ENCODE peak calls at places on chromosomes 7 and 10, in ten cellular contexts. H, Z, X, G, R, A, E, M, P and I are unnamed samples.

GRCh38 chr7:66542049-66542448 is 86.6 kb upstream of the KCTD7 start:
- DNase-seq in H (no peak), Z (no peak), X (peak; percentile 24), G (no peak), R (no peak), A (peak; percentile 7), E (no peak), M (no peak), P (no peak), I (no peak)

GRCh38 chr7:111076205-111076604 is 14.7 kb upstream of the LRRN3 start:
- DNase-seq in H (no peak), Z (peak; percentile 21), X (no peak), G (no peak), R (no peak), A (no peak), E (no peak), M (no peak), P (no peak), I (no peak)

GRCh38 chr7:30799206-30799975 is 28.2 kb downstream of the MINDY4 start:
- DNase-seq in H (peak; percentile 39), Z (peak; percentile 88), X (peak; percentile 78), G (peak; percentile 71), R (no peak), A (no peak), E (no peak), M (no peak), P (no peak), I (no peak)

GRCh38 chr7:12389089-12389700 is 14.5 kb downstream of the VWDE start:
- DNase-seq in H (no peak), Z (peak; percentile 83), X (no peak), G (peak; percentile 74), R (peak; percentile 32), A (no peak), E (peak; percentile 37), M (peak; percentile 65), P (peak; percentile 63), I (peak; percentile 75)

GRCh38 chr7:157189405-157189804 is 50.7 kb downstream of the UBE3C start:
- DNase-seq in H (no peak), Z (no peak), X (no peak), G (no peak), R (no peak), A (no peak), E (no peak), M (no peak), P (peak; percentile 54), I (peak; percentile 30)

GRCh38 chr10:67735430-67735829 is 39.4 kb upstream of the CTNNA3 start:
- DNase-seq in H (no peak), Z (no peak), X (no peak), G (no peak), R (no peak), A (no peak), E (no peak), M (no peak), P (no peak), I (no peak)

GRCh38 chr7:79979437-79979836 is 155.2 kb upstream of the GNAI1 start:
- DNase-seq in H (no peak), Z (peak; percentile 74), X (no peak), G (no peak), R (no peak), A (no peak), E (no peak), M (no peak), P (no peak), I (no peak)

GRCh38 chr7:92698237-92698841 is 108.1 kb upstream of the FAM133B start:
- DNase-seq in H (peak; percentile 33), Z (peak; percentile 83), X (no peak), G (peak; percentile 48), R (peak; percentile 62), A (no peak), E (peak; percentile 65), M (peak; percentile 12), P (no peak), I (no peak)

DNA sequence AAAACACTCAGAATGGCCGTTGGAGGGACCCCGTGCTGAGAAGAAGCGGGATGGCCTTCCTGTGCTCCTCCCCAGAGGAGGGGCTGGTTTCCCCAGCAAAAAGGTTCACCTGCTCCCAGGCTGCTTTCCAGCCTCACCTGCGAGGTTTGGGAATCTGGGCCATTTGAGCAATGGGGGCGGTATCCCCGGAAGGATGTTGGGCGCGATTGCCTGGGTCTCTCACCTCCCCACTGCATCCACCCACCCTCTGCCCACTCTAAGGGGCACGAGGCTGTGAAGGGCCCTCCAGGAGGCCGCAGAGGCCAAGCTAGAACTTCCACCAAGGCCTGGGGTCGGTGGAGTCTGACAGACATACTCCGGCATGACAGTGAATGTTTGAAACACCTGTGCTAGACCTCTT is 147.6 kb downstream of the PAXIP1 start:
- DNase-seq in H (no peak), Z (no peak), X (no peak), G (no peak), R (no peak), A (no peak), E (no peak), M (no peak), P (no peak), I (no peak)
- H3K9me3 ChIP-seq in H (peaks cover 7% of the 10 kb centered on the region), Z (no peaks in the 10 kb centered on the region), X (no peaks in the 10 kb centered on the region), G (no peaks in the 10 kb centered on the region), R (no peaks in the 10 kb centered on the region), A (no peaks in the 10 kb centered on the region), E (no peaks in the 10 kb centered on the region), M (peaks cover 1% of the 10 kb centered on the region), P (no peaks in the 10 kb centered on the region), I (peaks cover 29% of the 10 kb centered on the region)

GRCh38 chr7:24299192-24299591 is 15.2 kb downstream of the NPY start:
- DNase-seq in H (no peak), Z (no peak), X (no peak), G (peak; percentile 52), R (no peak), A (no peak), E (no peak), M (no peak), P (no peak), I (no peak)
- H3K9me3 ChIP-seq in H (peaks cover 10% of the 10 kb centered on the region), Z (peaks cover 6% of the 10 kb centered on the region), X (no peaks in the 10 kb centered on the region), G (no peaks in the 10 kb centered on the region), R (no peaks in the 10 kb centered on the region), A (no peaks in the 10 kb centered on the region), E (no peaks in the 10 kb centered on the region), M (no peaks in the 10 kb centered on the region), P (no peaks in the 10 kb centered on the region), I (no peaks in the 10 kb centered on the region)

DNA sequence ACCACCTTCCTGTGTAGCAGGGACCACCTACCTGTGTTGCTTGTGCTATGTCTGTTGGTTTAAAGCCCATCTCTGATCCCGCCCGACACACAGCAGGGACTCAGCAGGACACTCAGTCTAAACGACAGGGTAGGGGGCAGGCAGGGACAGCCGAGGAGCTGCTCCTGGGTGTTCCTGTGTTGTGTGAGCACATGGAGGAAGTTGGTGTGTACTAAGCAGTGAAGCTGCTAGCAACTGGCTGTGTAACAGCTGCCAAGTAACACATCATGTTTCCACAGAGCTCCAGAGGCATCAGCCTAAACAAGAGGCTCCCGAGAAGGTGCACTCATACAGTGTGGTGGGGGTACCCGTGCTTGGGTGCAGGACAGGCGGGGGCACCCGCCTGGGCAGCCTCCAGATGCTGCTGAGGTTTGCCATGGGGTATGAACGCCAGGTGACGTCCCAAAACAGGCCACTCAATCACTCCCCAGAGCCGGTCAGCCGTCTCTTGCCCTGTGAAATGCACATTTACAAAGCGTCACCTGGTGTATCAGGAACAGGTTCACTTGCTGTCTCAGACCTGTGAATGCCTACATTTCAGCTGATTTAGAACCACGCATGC is 59.6 kb downstream of the PTPRN2 start:
- DNase-seq in H (no peak), Z (no peak), X (peak; percentile 15), G (no peak), R (no peak), A (no peak), E (no peak), M (no peak), P (no peak), I (no peak)
- H3K9me3 ChIP-seq in H (no peaks in the 10 kb centered on the region), Z (no peaks in the 10 kb centered on the region), X (no peaks in the 10 kb centered on the region), G (peaks cover 2% of the 10 kb centered on the region), R (no peaks in the 10 kb centered on the region), A (no peaks in the 10 kb centered on the region), E (no peaks in the 10 kb centered on the region), M (peaks cover 1% of the 10 kb centered on the region), P (no peaks in the 10 kb centered on the region), I (peaks cover 6% of the 10 kb centered on the region)

GRCh38 chr7:7131273-7131672 is 51.1 kb upstream of the C1GALT1 start:
- DNase-seq in H (no peak), Z (peak; percentile 25), X (no peak), G (no peak), R (no peak), A (no peak), E (no peak), M (no peak), P (peak; percentile 46), I (peak; percentile 11)

GRCh38 chr7:7136857-7137309 is 45.5 kb upstream of the C1GALT1 start:
- DNase-seq in H (no peak), Z (no peak), X (no peak), G (no peak), R (no peak), A (no peak), E (no peak), M (no peak), P (no peak), I (no peak)

GRCh38 chr7:7136423-7136822 is 45.9 kb upstream of the C1GALT1 start:
- DNase-seq in H (no peak), Z (peak; percentile 39), X (no peak), G (no peak), R (no peak), A (no peak), E (no peak), M (no peak), P (no peak), I (no peak)

GRCh38 chr7:7134036-7134435 is 48.3 kb upstream of the C1GALT1 start:
- DNase-seq in H (no peak), Z (no peak), X (no peak), G (no peak), R (no peak), A (no peak), E (no peak), M (no peak), P (no peak), I (no peak)

DNA sequence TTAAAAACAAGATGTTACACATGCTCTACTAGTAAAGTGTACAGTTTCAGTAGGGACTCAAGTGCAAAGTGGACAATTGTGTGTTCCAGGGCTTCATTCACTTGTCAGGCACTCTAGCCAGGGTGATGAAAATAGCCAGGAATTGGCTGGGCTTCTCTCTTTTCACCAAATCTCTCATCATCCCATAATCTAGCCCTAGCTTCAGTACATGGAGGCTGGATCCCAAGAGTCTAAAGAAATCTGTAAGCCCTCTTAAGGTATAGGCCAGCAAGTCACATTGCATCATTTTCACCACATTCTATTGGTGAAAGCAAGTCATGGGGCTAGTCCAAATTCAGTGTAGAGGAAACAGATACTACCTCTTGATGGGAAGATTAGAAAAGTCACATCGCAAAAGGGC is 47.3 kb upstream of the C1GALT1 start:
- DNase-seq in H (no peak), Z (no peak), X (no peak), G (no peak), R (no peak), A (no peak), E (no peak), M (no peak), P (no peak), I (no peak)
- H3K9me3 ChIP-seq in H (peaks cover 3% of the 10 kb centered on the region), Z (no peaks in the 10 kb centered on the region), X (no peaks in the 10 kb centered on the region), G (no peaks in the 10 kb centered on the region), R (no peaks in the 10 kb centered on the region), A (no peaks in the 10 kb centered on the region), E (no peaks in the 10 kb centered on the region), M (no peaks in the 10 kb centered on the region), P (no peaks in the 10 kb centered on the region), I (peaks cover 5% of the 10 kb centered on the region)